ENCODE peak calls at places on chromosomes 1 and 21, in five cellular contexts. Q is IMR-90, O is SK-N-SH, W is K562, E is HepG2. H is an unnamed sample.

GRCh38 chr1:173341307-173341706 is 134.2 kb upstream of the TNFSF4 start:
- DNase-seq in W (no peak), O (no peak), Q (peak; percentile 82), E (no peak), H (no peak)

GRCh38 chr1:173295995-173296394 is 88.9 kb upstream of the TNFSF4 start:
- DNase-seq in Q (peak; percentile 37), W (no peak), E (no peak), O (no peak), H (no peak)

GRCh38 chr1:68916227-68916853 is 419.5 kb upstream of the DEPDC1 start:
- DNase-seq in Q (peak; percentile 39), O (no peak), E (no peak), W (no peak), H (no peak)

GRCh38 chr21:41581592-41582228 is 73.8 kb upstream of the TMPRSS2 start:
- DNase-seq in E (no peak), W (no peak), Q (no peak), O (no peak), H (no peak)

GRCh38 chr1:41724248-41724647 is 194.5 kb downstream of the HIVEP3 start:
- DNase-seq in O (no peak), E (no peak), Q (peak; percentile 54), W (no peak), H (no peak)

GRCh38 chr21:38982804-38983203 is 177.1 kb downstream of the ETS2 start:
- DNase-seq in W (no peak), Q (no peak), E (no peak), O (no peak), H (no peak)

GRCh38 chr1:112501810-112502641 is 6.7 kb upstream of the WNT2B start:
- DNase-seq in W (peak; percentile 57), O (peak; percentile 85), E (peak; percentile 7), Q (peak; percentile 54), H (peak; percentile 25)

GRCh38 chr1:68442822-68443556 is 6.8 kb downstream of the RPE65 start:
- DNase-seq in E (peak; percentile 21), Q (peak; percentile 82), W (peak; percentile 39), O (peak; percentile 44), H (peak; percentile 31)

GRCh38 chr1:214516434-214517326 is 34.7 kb downstream of the PTPN14 start:
- DNase-seq in Q (no peak), O (no peak), E (peak; percentile 77), W (no peak), H (no peak)

GRCh38 chr1:196669051-196669450 is 17.2 kb downstream of the CFH start:
- DNase-seq in O (no peak), E (no peak), Q (no peak), W (no peak), H (no peak)

GRCh38 chr1:66731462-66731861 is 20.8 kb upstream of the DYNLT5 start:
- DNase-seq in Q (no peak), O (no peak), W (no peak), E (no peak), H (no peak)

GRCh38 chr1:158203693-158204457 is 23.2 kb downstream of the CD1D start:
- DNase-seq in E (peak; percentile 49), O (peak; percentile 40), W (peak; percentile 31), Q (peak; percentile 76), H (peak; percentile 68)

GRCh38 chr1:65704318-65704717 is 88.4 kb upstream of the PDE4B start:
- DNase-seq in Q (no peak), W (no peak), E (no peak), O (peak; percentile 34), H (no peak)

GRCh38 chr1:25727819-25728286 is 72.1 kb upstream of the SELENON start:
- DNase-seq in O (peak; percentile 82), W (no peak), Q (peak; percentile 28), E (peak; percentile 23), H (no peak)
- TF ChIP-seq SMC3 in O (peak; percentile 12), W (no peak), Q (no peak), E (no peak), H (no peak)

DNA sequence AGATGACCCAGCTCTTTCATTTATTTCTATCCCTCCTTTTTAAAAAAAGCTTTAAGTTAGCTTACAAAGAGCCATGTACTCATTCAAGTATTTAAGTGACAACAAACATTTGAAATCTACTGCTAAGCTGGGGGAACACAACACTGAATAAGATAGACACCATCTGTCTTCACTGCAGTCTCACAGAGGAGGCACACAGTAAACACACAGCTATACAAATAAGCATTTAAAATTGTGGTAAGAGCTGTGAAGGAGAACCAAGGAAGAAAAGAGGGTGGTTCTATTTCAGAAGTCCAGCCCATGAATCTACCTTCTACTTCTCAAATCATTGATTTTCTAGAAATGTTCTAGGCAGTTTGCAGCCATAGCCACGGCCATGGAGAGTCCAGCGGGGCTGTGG is 28.1 kb downstream of the PRDM2 start:
- DNase-seq in E (no peak), O (no peak), Q (no peak), W (no peak), H (no peak)
- TF ChIP-seq SMC3 in E (no peak), O (no peak), Q (no peak), W (no peak), H (no peak)

GRCh38 chr1:109807398-109807795 is 43.7 kb upstream of the EPS8L3 start:
- DNase-seq in E (no peak), O (no peak), Q (no peak), W (no peak), H (no peak)
- TF ChIP-seq SMC3 in E (no peak), O (no peak), Q (no peak), W (no peak), H (no peak)

GRCh38 chr1:184405743-184406142 is 18.9 kb downstream of the C1orf21 start:
- DNase-seq in Q (no peak), O (no peak), W (no peak), E (no peak), H (no peak)
- TF ChIP-seq SMC3 in Q (no peak), O (no peak), W (no peak), E (no peak), H (no peak)

H was measured in A549.